ENCODE peak calls at places on chromosomes 2 and 18, in seven cellular contexts. One of them, this sample, is unnamed.
A peak's percentile ranks its signal among the peaks of the same experiment; 100 is the strongest.

GRCh38 chr18:24741961-24742738 is 281.7 kb downstream of the HRH4 start:
- DNase-seq in activated naive CD4-positive, alpha-beta T cell: no peak
- DNase-seq in 8988T: no peak
- DNase-seq in amygdala: no peak
- DNase-seq in T-cell: no peak
- DNase-seq in NCI-H446 treated with DMSO at 0.1 percent for 48 hours: no peak
- DNase-seq in HL-60: no peak
- DNase-seq in this sample: no peak

GRCh38 chr18:22489694-22490093 is 72.0 kb upstream of the CTAGE1 start:
- DNase-seq in NCI-H446 treated with DMSO at 0.1 percent for 48 hours: no peak
- DNase-seq in activated naive CD4-positive, alpha-beta T cell: no peak
- DNase-seq in amygdala: no peak
- DNase-seq in 8988T: no peak
- DNase-seq in HL-60: no peak
- DNase-seq in T-cell: no peak
- DNase-seq in this sample: no peak

GRCh38 chr2:212536385-212537310 is 2.0 kb downstream of the ERBB4 start:
- DNase-seq in NCI-H446 treated with DMSO at 0.1 percent for 48 hours: peak; percentile 69
- DNase-seq in T-cell: no peak
- DNase-seq in activated naive CD4-positive, alpha-beta T cell: no peak
- DNase-seq in HL-60: no peak
- DNase-seq in amygdala: peak; percentile 51
- DNase-seq in 8988T: no peak
- DNase-seq in this sample: peak; percentile 16

GRCh38 chr2:238475034-238475433 is 48.3 kb downstream of the ASB1 start:
- DNase-seq in T-cell: no peak
- DNase-seq in amygdala: no peak
- DNase-seq in HL-60: no peak
- DNase-seq in NCI-H446 treated with DMSO at 0.1 percent for 48 hours: no peak
- DNase-seq in 8988T: no peak
- DNase-seq in activated naive CD4-positive, alpha-beta T cell: no peak
- DNase-seq in this sample: no peak

GRCh38 chr2:238995634-238996033 is 147.7 kb downstream of the TWIST2 start:
- DNase-seq in 8988T: no peak
- DNase-seq in activated naive CD4-positive, alpha-beta T cell: no peak
- DNase-seq in HL-60: no peak
- DNase-seq in NCI-H446 treated with DMSO at 0.1 percent for 48 hours: no peak
- DNase-seq in T-cell: no peak
- DNase-seq in amygdala: no peak
- DNase-seq in this sample: no peak

GRCh38 chr2:240134956-240135520 is 1.1 kb downstream of the COPS9 start:
- DNase-seq in HL-60: no peak
- DNase-seq in amygdala: no peak
- DNase-seq in activated naive CD4-positive, alpha-beta T cell: no peak
- DNase-seq in T-cell: no peak
- DNase-seq in 8988T: no peak
- DNase-seq in NCI-H446 treated with DMSO at 0.1 percent for 48 hours: no peak
- DNase-seq in this sample: no peak

GRCh38 chr2:54965425-54965824 is 84.8 kb downstream of the RTN4 start:
- DNase-seq in NCI-H446 treated with DMSO at 0.1 percent for 48 hours: no peak
- DNase-seq in 8988T: no peak
- DNase-seq in HL-60: no peak
- DNase-seq in activated naive CD4-positive, alpha-beta T cell: no peak
- DNase-seq in amygdala: no peak
- DNase-seq in T-cell: no peak
- DNase-seq in this sample: no peak

GRCh38 chr18:36295214-36295613 is 2.3 kb upstream of the FHOD3 start:
- DNase-seq in 8988T: no peak
- DNase-seq in HL-60: no peak
- DNase-seq in activated naive CD4-positive, alpha-beta T cell: no peak
- DNase-seq in NCI-H446 treated with DMSO at 0.1 percent for 48 hours: no peak
- DNase-seq in amygdala: no peak
- DNase-seq in T-cell: no peak
- DNase-seq in this sample: no peak

GRCh38 chr2:237149425-237149824 is 63.7 kb downstream of the COPS8 start:
- DNase-seq in T-cell: no peak
- DNase-seq in 8988T: no peak
- DNase-seq in amygdala: no peak
- DNase-seq in NCI-H446 treated with DMSO at 0.1 percent for 48 hours: no peak
- DNase-seq in activated naive CD4-positive, alpha-beta T cell: no peak
- DNase-seq in HL-60: no peak
- DNase-seq in this sample: no peak

GRCh38 chr2:219292616-219293015 is 13.4 kb downstream of the DNAJB2 start:
- DNase-seq in activated naive CD4-positive, alpha-beta T cell: no peak
- DNase-seq in amygdala: no peak
- DNase-seq in 8988T: no peak
- DNase-seq in HL-60: no peak
- DNase-seq in NCI-H446 treated with DMSO at 0.1 percent for 48 hours: no peak
- DNase-seq in T-cell: no peak
- DNase-seq in this sample: no peak

GRCh38 chr2:196528486-196529223 is 110.9 kb upstream of the CCDC150 start:
- DNase-seq in 8988T: no peak
- DNase-seq in activated naive CD4-positive, alpha-beta T cell: no peak
- DNase-seq in amygdala: no peak
- DNase-seq in NCI-H446 treated with DMSO at 0.1 percent for 48 hours: no peak
- DNase-seq in T-cell: no peak
- DNase-seq in HL-60: no peak
- DNase-seq in this sample: no peak

GRCh38 chr2:240319221-240319854 is 116.1 kb upstream of the GPC1 start:
- DNase-seq in 8988T: no peak
- DNase-seq in activated naive CD4-positive, alpha-beta T cell: no peak
- DNase-seq in HL-60: no peak
- DNase-seq in T-cell: no peak
- DNase-seq in NCI-H446 treated with DMSO at 0.1 percent for 48 hours: no peak
- DNase-seq in amygdala: no peak
- DNase-seq in this sample: no peak

This sample was measured in NCI-H774.